ENCODE peak calls at places on chromosomes 11 and 22, in five cellular contexts. I is dorsolateral prefrontal cortex, T is heart right ventricle, W is OCI-LY7, B is pancreas. F is an unnamed sample.

GRCh38 chr11:14644396-14645246 is 1.0 kb downstream of the PDE3B start:
- DNase-seq in B (peak; percentile 37), I (no peak), W (no peak), T (peak; percentile 30), F (no peak)

GRCh38 chr11:131810511-131810910 is 440.1 kb downstream of the NTM start:
- DNase-seq in T (no peak), W (no peak), I (no peak), B (no peak), F (no peak)

GRCh38 chr11:100683107-100683506 is 4.0 kb upstream of the ARHGAP42 start:
- DNase-seq in I (no peak), T (no peak), W (no peak), B (no peak), F (no peak)

GRCh38 chr22:17268501-17269223 is 49.4 kb upstream of the ADA2 start:
- DNase-seq in T (no peak), I (no peak), W (peak; percentile 24), B (no peak), F (no peak)

GRCh38 chr11:116927163-116927772 is 89.8 kb upstream of the APOA1 start:
- DNase-seq in T (no peak), B (no peak), I (no peak), W (peak; percentile 88), F (no peak)

GRCh38 chr11:22730319-22730718 is 63.9 kb downstream of the GAS2 start:
- DNase-seq in W (peak; percentile 2), B (no peak), I (no peak), T (no peak), F (peak; percentile 5)

GRCh38 chr22:24391836-24392217 is 35.6 kb upstream of the ADORA2A start:
- DNase-seq in B (no peak), T (no peak), W (no peak), I (no peak), F (no peak)

GRCh38 chr11:33451364-33451763 is 194.2 kb downstream of the HIPK3 start:
- DNase-seq in T (no peak), W (no peak), B (no peak), I (no peak), F (no peak)

GRCh38 chr22:46598737-46599424 is 21.3 kb upstream of the GRAMD4 start:
- DNase-seq in T (no peak), B (no peak), I (no peak), W (no peak), F (no peak)

GRCh38 chr11:32838505-32839274 is 9.0 kb downstream of the PRRG4 start:
- DNase-seq in W (no peak), T (no peak), I (no peak), B (no peak), F (no peak)

GRCh38 chr22:45961679-45962430 is 15.1 kb downstream of the WNT7B start:
- DNase-seq in T (no peak), B (no peak), W (no peak), I (no peak), F (no peak)

GRCh38 chr11:57349491-57350274 is 11.5 kb downstream of the P2RX3 start:
- DNase-seq in T (peak; percentile 80), W (peak; percentile 51), B (no peak), I (peak; percentile 51), F (peak; percentile 73)

GRCh38 chr22:19974935-19975706 is 33.5 kb upstream of the TXNRD2 start:
- DNase-seq in T (no peak), W (peak; percentile 52), B (no peak), I (no peak), F (no peak)

GRCh38 chr11:75463106-75463774 is 30.2 kb upstream of the KLHL35 start:
- DNase-seq in B (no peak), W (no peak), T (no peak), I (no peak), F (no peak)

GRCh38 chr11:36146437-36146836 is 142.8 kb downstream of the COMMD9 start:
- DNase-seq in I (no peak), W (no peak), T (no peak), B (no peak), F (no peak)

GRCh38 chr11:44217432-44217831 is 92.5 kb downstream of the ALX4 start:
- DNase-seq in B (no peak), T (no peak), I (no peak), W (no peak), F (no peak)

DNA sequence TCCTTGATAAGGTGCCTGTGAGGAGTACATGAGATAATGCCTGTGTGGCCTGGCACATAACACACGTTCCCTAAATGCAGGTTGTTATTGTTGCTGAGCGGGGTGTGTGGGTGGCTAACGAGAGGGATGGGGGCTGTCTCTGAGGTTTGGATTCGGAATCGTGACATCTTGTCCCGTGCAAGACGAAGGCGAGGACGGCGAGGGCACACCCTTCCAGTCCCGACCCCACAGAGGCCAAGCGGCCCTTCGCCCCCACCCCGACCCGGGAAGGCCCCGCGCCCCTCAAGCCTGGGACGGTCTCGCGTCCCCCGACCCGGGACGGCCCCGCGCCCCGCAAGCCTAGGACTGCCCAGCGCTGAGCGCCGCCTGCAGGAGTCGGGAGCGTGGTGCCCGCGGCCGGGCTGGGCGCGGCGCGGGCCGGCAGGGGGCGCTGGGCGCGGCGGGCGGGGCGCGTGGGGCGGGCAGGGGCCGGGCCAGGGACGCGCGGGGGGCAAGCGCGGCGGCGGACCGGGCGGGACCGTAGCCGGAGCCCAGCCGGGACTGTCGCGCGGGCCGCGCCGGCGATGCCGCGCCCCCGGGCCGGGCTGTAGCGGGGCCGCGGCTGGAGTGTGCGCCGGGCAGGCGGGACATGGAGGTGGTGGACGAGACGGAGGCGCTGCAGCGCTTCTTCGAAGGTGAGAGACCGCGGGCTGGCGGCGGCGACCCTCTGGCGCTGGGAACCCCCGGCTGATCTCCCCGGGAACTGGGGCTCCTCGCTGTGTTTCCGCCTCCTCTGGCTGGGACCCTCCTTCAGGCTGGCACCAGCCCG is at the start of gene MYRF:
- DNase-seq in I (peak; percentile 54), T (peak; percentile 65), B (peak; percentile 66), W (no peak), F (peak; percentile 87)
- TF ChIP-seq CTCF in I (peak; percentile 49), T (no peak), B (no peak), W (peak; percentile 20), F (peak; percentile 92)

GRCh38 chr11:121873770-121874169 is 242.2 kb downstream of the BLID start:
- DNase-seq in W (no peak), T (no peak), B (no peak), I (no peak), F (no peak)

GRCh38 chr11:121866822-121867221 is 249.2 kb downstream of the BLID start:
- DNase-seq in W (no peak), I (no peak), B (no peak), T (no peak), F (no peak)

GRCh38 chr11:121869478-121869877 is 246.5 kb downstream of the BLID start:
- DNase-seq in T (no peak), I (no peak), W (no peak), B (no peak), F (no peak)

GRCh38 chr11:121864660-121865059 is 251.4 kb downstream of the BLID start:
- DNase-seq in W (no peak), B (no peak), I (no peak), T (no peak), F (no peak)

GRCh38 chr11:121870202-121871045 is 245.6 kb downstream of the BLID start:
- DNase-seq in W (no peak), T (no peak), B (no peak), I (no peak), F (no peak)
- TF ChIP-seq CTCF in W (no peak), T (no peak), B (no peak), I (no peak), F (no peak)

DNA sequence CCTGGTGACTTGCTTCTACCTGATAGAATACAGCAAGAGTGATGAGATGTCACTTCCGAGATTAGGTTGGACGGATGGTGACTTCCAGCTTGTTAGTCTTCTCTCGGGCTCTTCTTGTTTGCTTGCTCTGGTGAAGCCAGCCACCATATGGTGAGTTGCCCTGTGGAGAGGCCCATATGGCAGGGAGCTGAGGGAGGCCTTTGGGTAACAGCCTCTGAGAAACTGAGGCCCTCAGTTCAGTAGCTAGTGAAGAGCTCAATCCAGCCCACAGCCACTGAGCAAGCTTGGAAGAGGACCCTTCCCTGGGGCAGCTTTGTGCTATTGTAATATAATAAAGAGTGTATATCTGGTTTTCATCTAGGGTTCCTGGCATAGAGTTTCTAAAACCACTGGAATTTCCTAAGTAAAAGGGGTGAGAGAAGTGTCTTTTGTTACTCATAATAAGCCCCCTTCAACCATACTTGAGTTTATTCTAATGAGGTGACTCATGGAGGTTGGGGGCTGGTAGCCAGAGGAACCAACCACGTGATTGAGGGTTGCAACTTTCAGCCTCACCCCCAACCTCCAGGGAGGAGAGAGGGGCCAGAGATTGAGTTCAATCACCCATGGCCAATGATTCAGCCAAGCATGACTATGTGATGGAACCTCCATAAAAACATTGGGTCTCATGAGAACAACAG is 8.0 kb upstream of the TPCN2 start:
- DNase-seq in W (no peak), I (no peak), T (no peak), B (no peak), F (no peak)
- TF ChIP-seq CTCF in W (no peak), I (no peak), T (no peak), B (no peak), F (no peak)

DNA sequence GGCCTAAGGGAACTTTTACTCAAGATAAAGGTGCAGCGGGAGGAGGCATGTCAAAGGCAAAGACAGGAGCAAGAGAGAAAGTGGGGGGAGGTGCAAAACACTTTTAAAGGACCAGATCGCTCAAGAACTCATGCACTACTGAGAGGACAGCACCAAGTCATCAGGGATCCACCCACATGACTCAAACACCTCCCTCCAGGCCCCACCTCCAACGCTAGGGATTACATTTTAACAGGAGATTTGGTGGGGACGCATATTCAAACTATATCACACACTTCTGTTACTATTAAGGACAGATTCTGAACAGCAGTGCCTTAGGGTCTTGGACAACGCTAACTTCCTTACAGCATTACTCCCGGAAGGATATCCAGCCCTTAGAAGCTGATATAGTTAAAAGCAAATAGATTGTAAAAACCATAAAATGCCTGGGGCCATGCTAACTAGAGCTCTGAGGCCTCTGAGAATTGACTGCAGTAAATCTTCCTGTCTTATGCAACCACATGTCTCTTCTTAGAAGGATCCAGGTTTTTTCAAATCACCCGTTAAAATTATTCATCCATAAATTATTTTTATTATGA is 16.7 kb upstream of the ZC3H12C start:
- DNase-seq in T (no peak), B (no peak), I (no peak), W (no peak), F (no peak)
- TF ChIP-seq CTCF in T (no peak), B (no peak), I (no peak), W (no peak), F (no peak)

DNA sequence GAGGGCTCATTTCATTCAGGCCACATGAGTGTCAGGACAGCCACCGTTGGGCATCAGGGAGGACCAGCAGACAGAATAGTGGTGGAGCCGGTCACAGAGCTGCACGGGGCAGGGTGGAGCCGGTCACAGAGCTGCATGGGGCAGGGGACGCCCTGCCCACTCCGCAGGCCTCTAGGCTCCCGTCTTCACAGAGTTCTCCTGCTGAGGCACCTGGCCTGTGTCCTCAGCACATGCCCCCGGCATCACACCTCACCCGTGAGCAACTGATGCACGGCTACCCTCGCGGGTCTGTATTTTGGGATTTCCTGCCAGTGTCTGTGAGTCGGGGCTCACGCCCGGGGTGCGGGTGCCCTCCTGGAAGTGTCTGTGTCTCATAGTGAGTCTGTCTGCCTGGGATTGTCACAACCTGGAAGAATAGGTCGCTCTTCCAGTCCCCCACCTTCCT is 11.3 kb downstream of the BRSK2 start:
- DNase-seq in T (peak; percentile 5), B (no peak), I (no peak), W (no peak), F (no peak)
- TF ChIP-seq CTCF in T (no peak), B (no peak), I (no peak), W (no peak), F (no peak)

F was measured in GM13977.